ENCODE peak calls at places on chromosomes 11 and 22, in eight cellular contexts. B is SK-N-SH, L is H9, E is brain microvascular endothelial cell, U is AG09309, C is epithelial cell of esophagus, Q is IMR-90, K is HFF-Myc. S is an unnamed sample.

GRCh38 chr11:26905368-26905767 is 88.5 kb upstream of the FIBIN start:
- DNase-seq in U (no peak), C (peak), Q (peak), L (peak), E (peak), B (peak), K (peak), S (peak)

GRCh38 chr11:910044-910588 is 494 bp downstream of the CHID1 start:
- DNase-seq in K (no peak), E (no peak), C (no peak), L (no peak), U (no peak), B (no peak), Q (no peak), S (no peak)

GRCh38 chr11:77249427-77249826 is 52.1 kb downstream of the GDPD4 start:
- DNase-seq in E (no peak), C (peak), Q (peak), K (no peak), B (no peak), U (no peak), L (no peak), S (peak)

GRCh38 chr11:62400760-62401159 is 18.1 kb upstream of the SCGB1A1 start:
- DNase-seq in K (peak), E (peak), C (no peak), U (peak), B (peak), L (no peak), Q (peak), S (peak)

GRCh38 chr22:43152355-43153071 is 1.2 kb downstream of the TSPO start:
- DNase-seq in E (no peak), U (no peak), Q (peak), K (no peak), L (no peak), C (peak), B (peak), S (peak)

GRCh38 chr11:11937433-11937832 is 71.0 kb downstream of the DKK3 start:
- DNase-seq in L (no peak), C (no peak), K (no peak), U (no peak), Q (no peak), B (no peak), E (no peak), S (peak)

GRCh38 chr11:132402056-132402684 is 1031.8 kb downstream of the NTM start:
- DNase-seq in B (peak), Q (peak), K (no peak), L (peak), C (peak), E (peak), U (peak), S (peak)

GRCh38 chr22:46092646-46093410 is 57.5 kb upstream of the PPARA start:
- DNase-seq in Q (no peak), C (no peak), E (no peak), K (no peak), B (no peak), L (no peak), U (no peak), S (no peak)

GRCh38 chr11:130063398-130063797 is 6.3 kb upstream of the APLP2 start:
- DNase-seq in U (no peak), K (no peak), C (peak), Q (no peak), L (no peak), B (no peak), E (no peak), S (no peak)

GRCh38 chr22:17751596-17751995 is 22.7 kb downstream of the BID start:
- DNase-seq in K (no peak), B (no peak), E (no peak), Q (no peak), U (no peak), L (no peak), C (no peak), S (no peak)

GRCh38 chr22:27028093-27028492 is 370.7 kb downstream of the MIAT start:
- DNase-seq in C (no peak), L (no peak), E (no peak), Q (no peak), B (no peak), U (no peak), K (no peak), S (no peak)

GRCh38 chr11:24773326-24773725 is 276.5 kb downstream of the LUZP2 start:
- DNase-seq in K (no peak), U (no peak), B (no peak), L (no peak), C (peak), Q (no peak), E (no peak), S (no peak)

GRCh38 chr11:46293616-46294015 is 16.2 kb downstream of the CREB3L1 start:
- DNase-seq in U (peak), B (no peak), C (peak), Q (peak), K (peak), E (peak), L (no peak), S (peak)

GRCh38 chr22:28175730-28176492 is 256.9 kb upstream of the PITPNB start:
- DNase-seq in U (no peak), Q (no peak), K (no peak), L (no peak), C (peak), E (no peak), B (no peak), S (no peak)

GRCh38 chr11:77299528-77299993 is 1.9 kb downstream of the GDPD4 start:
- DNase-seq in E (no peak), K (no peak), B (no peak), Q (peak), L (no peak), C (peak), U (no peak), S (no peak)

GRCh38 chr11:72634016-72634415 is 40.2 kb downstream of the PDE2A start:
- DNase-seq in B (no peak), C (no peak), L (no peak), U (no peak), Q (no peak), K (no peak), E (no peak), S (no peak)

GRCh38 chr11:122468965-122469364 is 186.6 kb upstream of the UBASH3B start:
- DNase-seq in B (no peak), L (no peak), E (no peak), C (no peak), Q (no peak), K (no peak), U (no peak), S (no peak)

GRCh38 chr11:1317432-1317831 is 8.0 kb upstream of the TOLLIP start:
- DNase-seq in L (no peak), K (no peak), E (no peak), B (no peak), Q (no peak), C (no peak), U (no peak), S (no peak)

GRCh38 chr22:49795521-49795920 is 32.2 kb downstream of the BRD1 start:
- DNase-seq in B (no peak), L (no peak), Q (no peak), C (no peak), K (no peak), E (no peak), U (no peak), S (no peak)

GRCh38 chr11:15107730-15108515 is 6.8 kb upstream of the INSC start:
- DNase-seq in Q (peak), C (peak), U (no peak), B (no peak), E (no peak), K (no peak), L (no peak), S (peak)

GRCh38 chr11:32081129-32081641 is 9.7 kb upstream of the RCN1 start:
- DNase-seq in B (no peak), K (peak), E (peak), U (no peak), C (peak), L (no peak), Q (peak), S (peak)

GRCh38 chr22:38239101-38239761 is 33.6 kb downstream of the TMEM184B start:
- DNase-seq in B (no peak), U (peak), Q (peak), K (peak), C (peak), E (peak), L (no peak), S (peak)

GRCh38 chr22:43211941-43212433 is 25.1 kb upstream of the TTLL12 start:
- DNase-seq in B (no peak), L (no peak), K (no peak), U (no peak), C (no peak), E (no peak), Q (no peak), S (no peak)

GRCh38 chr11:57974830-57975229 is 48.9 kb upstream of the OR9Q1 start:
- DNase-seq in B (no peak), K (no peak), L (no peak), Q (no peak), E (no peak), C (no peak), U (no peak), S (peak)

GRCh38 chr11:124778281-124778680 is 16.2 kb upstream of the ESAM start:
- DNase-seq in B (peak), E (no peak), K (no peak), L (no peak), Q (no peak), U (no peak), C (no peak), S (no peak)
- TF ChIP-seq CTCF in B (peak), E (peak), K (peak), L (peak), Q (no peak), U (peak), C (peak), S (peak)

DNA sequence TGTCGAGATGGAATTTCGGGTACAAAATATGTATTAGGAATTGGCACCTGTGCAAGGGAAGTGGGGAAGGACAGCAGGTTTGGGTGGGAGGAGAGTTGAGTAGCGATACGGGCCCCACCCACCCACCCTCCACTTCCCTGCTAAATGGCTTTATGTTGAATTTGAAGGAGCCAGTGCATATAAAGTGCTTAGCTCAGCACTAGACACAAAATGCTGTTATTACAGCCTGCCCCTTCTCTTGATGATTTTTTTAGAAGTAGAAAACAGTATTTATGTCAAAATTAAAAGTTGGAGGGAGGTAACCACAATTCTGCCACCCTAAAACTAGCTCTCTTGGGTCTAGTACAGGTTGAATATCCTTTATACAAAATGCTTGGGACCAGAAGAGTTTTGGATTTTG is 59.3 kb upstream of the SUSD2 start:
- DNase-seq in E (no peak), B (no peak), L (no peak), Q (no peak), U (no peak), C (no peak), K (no peak), S (no peak)
- TF ChIP-seq CTCF in E (no peak), B (no peak), L (no peak), Q (no peak), U (no peak), C (no peak), K (no peak), S (no peak)

GRCh38 chr11:20249313-20249873 is 89.1 kb upstream of the DBX1 start:
- DNase-seq in L (no peak), E (no peak), C (no peak), Q (no peak), B (no peak), U (no peak), K (no peak), S (no peak)

GRCh38 chr11:20250644-20251247 is 90.5 kb upstream of the DBX1 start:
- DNase-seq in E (no peak), C (no peak), Q (no peak), U (no peak), B (no peak), L (no peak), K (no peak), S (no peak)

GRCh38 chr11:20256925-20257324 is 96.7 kb upstream of the DBX1 start:
- DNase-seq in U (no peak), B (no peak), Q (no peak), C (no peak), E (no peak), L (no peak), K (no peak), S (no peak)

GRCh38 chr11:20251496-20251895 is 91.2 kb upstream of the DBX1 start:
- DNase-seq in L (no peak), B (no peak), U (no peak), E (no peak), Q (no peak), K (no peak), C (no peak), S (no peak)

GRCh38 chr11:20253796-20254195 is 93.5 kb upstream of the DBX1 start:
- DNase-seq in L (no peak), B (no peak), C (no peak), E (no peak), Q (no peak), K (no peak), U (no peak), S (no peak)
- TF ChIP-seq CTCF in L (no peak), B (no peak), C (no peak), E (no peak), Q (no peak), K (no peak), U (no peak), S (no peak)

GRCh38 chr22:41597635-41597953 is 8.0 kb upstream of the PMM1 start:
- DNase-seq in Q (no peak), C (no peak), U (no peak), E (no peak), K (no peak), B (no peak), L (no peak), S (no peak)

GRCh38 chr22:41596776-41597634 is 7.4 kb upstream of the PMM1 start:
- DNase-seq in L (peak), B (peak), C (peak), Q (peak), E (peak), K (no peak), U (no peak), S (peak)

GRCh38 chr22:41598891-41599635 is 9.4 kb upstream of the PMM1 start:
- DNase-seq in L (no peak), B (no peak), E (no peak), C (peak), K (no peak), U (no peak), Q (no peak), S (no peak)

GRCh38 chr22:41595703-41596102 is 6.1 kb upstream of the PMM1 start:
- DNase-seq in K (no peak), C (no peak), Q (no peak), L (no peak), B (no peak), E (no peak), U (no peak), S (no peak)

DNA sequence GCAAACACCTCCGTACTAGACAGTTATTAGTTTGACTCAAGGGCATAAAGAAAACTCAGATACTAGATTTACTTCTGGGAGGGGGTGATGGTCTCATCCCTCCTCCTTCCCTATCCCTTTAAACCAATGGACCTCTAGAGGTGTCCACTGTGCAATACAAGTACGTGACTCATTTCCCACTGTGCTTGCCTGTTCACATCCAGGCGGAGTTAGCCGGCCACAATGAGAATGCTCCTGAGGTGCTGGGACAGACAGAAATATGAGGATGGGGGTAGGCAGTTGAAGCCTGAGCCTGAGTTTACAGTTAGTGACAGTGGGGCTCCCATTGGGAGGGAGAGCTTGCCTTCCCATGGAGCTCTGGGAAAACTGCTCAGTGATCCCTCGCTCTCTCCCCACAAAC is 8.4 kb upstream of the PMM1 start:
- DNase-seq in U (no peak), Q (peak), L (no peak), K (no peak), C (peak), B (no peak), E (peak), S (peak)
- TF ChIP-seq CTCF in U (no peak), Q (peak), L (no peak), K (no peak), C (no peak), B (no peak), E (peak), S (no peak)

GRCh38 chr11:78834886-78835285 is 260.2 kb upstream of the NARS2 start:
- DNase-seq in B (no peak), K (no peak), E (no peak), U (no peak), C (no peak), L (no peak), Q (no peak), S (no peak)

GRCh38 chr11:78833237-78833636 is 258.6 kb upstream of the NARS2 start:
- DNase-seq in B (no peak), U (no peak), K (no peak), E (no peak), C (no peak), L (no peak), Q (no peak), S (no peak)

GRCh38 chr11:78832226-78832947 is 257.7 kb upstream of the NARS2 start:
- DNase-seq in E (no peak), U (no peak), K (no peak), L (no peak), Q (no peak), C (peak), B (no peak), S (no peak)

GRCh38 chr11:78838417-78838816 is 263.8 kb upstream of the NARS2 start:
- DNase-seq in C (peak), B (no peak), Q (no peak), K (no peak), U (no peak), E (no peak), L (no peak), S (no peak)

GRCh38 chr11:78835646-78836045 is 261.0 kb upstream of the NARS2 start:
- DNase-seq in U (no peak), B (no peak), E (no peak), K (no peak), Q (no peak), C (peak), L (no peak), S (no peak)
- TF ChIP-seq CTCF in U (no peak), B (no peak), E (no peak), K (no peak), Q (no peak), C (no peak), L (no peak), S (no peak)

GRCh38 chr22:22380098-22381030 is 128.2 kb downstream of the ZNF280B start:
- DNase-seq in K (no peak), Q (no peak), U (no peak), B (peak), E (no peak), C (no peak), L (peak), S (no peak)
- TF ChIP-seq CTCF in K (no peak), Q (no peak), U (no peak), B (peak), E (peak), C (no peak), L (peak), S (peak)

GRCh38 chr11:65266210-65266609 is 4.4 kb downstream of the POLA2 start:
- DNase-seq in L (no peak), U (no peak), C (no peak), Q (no peak), B (no peak), K (no peak), E (no peak), S (no peak)
- TF ChIP-seq CTCF in L (no peak), U (no peak), C (no peak), Q (peak), B (no peak), K (no peak), E (peak), S (peak)

GRCh38 chr11:5200582-5200981 is at the start of gene OR51V1:
- DNase-seq in K (no peak), Q (no peak), C (no peak), E (no peak), B (no peak), L (no peak), U (no peak), S (no peak)

GRCh38 chr11:5210376-5210885 is 9.9 kb upstream of the OR51V1 start:
- DNase-seq in B (no peak), E (no peak), K (no peak), U (no peak), Q (no peak), C (no peak), L (no peak), S (no peak)

GRCh38 chr11:5203366-5203765 is 2.9 kb upstream of the OR51V1 start:
- DNase-seq in C (no peak), Q (peak), L (no peak), U (no peak), B (no peak), K (no peak), E (no peak), S (no peak)

GRCh38 chr11:5204787-5205186 is 4.3 kb upstream of the OR51V1 start:
- DNase-seq in K (peak), B (peak), E (peak), C (peak), L (no peak), U (peak), Q (peak), S (peak)
- TF ChIP-seq CTCF in K (peak), B (peak), E (peak), C (peak), L (peak), U (peak), Q (peak), S (peak)

GRCh38 chr11:134261626-134262488 is 8.5 kb downstream of the ACAD8 start:
- DNase-seq in E (no peak), C (peak), L (peak), K (no peak), U (no peak), Q (no peak), B (peak), S (peak)
- TF ChIP-seq CTCF in E (peak), C (peak), L (peak), K (peak), U (peak), Q (peak), B (peak), S (peak)